ENCODE peak calls at places on chromosome 17, in nine cellular contexts. One of them, this sample, is unnamed. For H3K4me1, H3K27me3 and H3K9me3, the result is how much of the 10 kb centered on the place peaks cover.

GRCh38 chr17:42120161-42121065 is 754 bp downstream of the KAT2A start:
- DNase-seq in adrenal gland: no peak
- DNase-seq in CD8-positive, alpha-beta T cell: no peak
- DNase-seq in cardiac muscle cell: peak
- DNase-seq in HAP-1: peak
- DNase-seq in H9: peak
- DNase-seq in CD4-positive, alpha-beta memory T cell: no peak
- DNase-seq in neural progenitor cell: peak
- DNase-seq in SJSA1: no peak
- DNase-seq in this sample: no peak

GRCh38 chr17:45394913-45395568 is 37.6 kb downstream of the ARHGAP27 start:
- DNase-seq in CD8-positive, alpha-beta T cell: no peak
- DNase-seq in cardiac muscle cell: peak
- DNase-seq in CD4-positive, alpha-beta memory T cell: peak
- DNase-seq in H9: peak
- DNase-seq in HAP-1: peak
- DNase-seq in adrenal gland: peak
- DNase-seq in neural progenitor cell: peak
- DNase-seq in SJSA1: peak
- DNase-seq in this sample: peak

GRCh38 chr17:74485841-74486240 is 19.4 kb downstream of the CD300A start:
- DNase-seq in CD8-positive, alpha-beta T cell: no peak
- DNase-seq in SJSA1: no peak
- DNase-seq in HAP-1: no peak
- DNase-seq in neural progenitor cell: no peak
- DNase-seq in H9: peak
- DNase-seq in adrenal gland: no peak
- DNase-seq in CD4-positive, alpha-beta memory T cell: no peak
- DNase-seq in cardiac muscle cell: no peak
- DNase-seq in this sample: no peak

GRCh38 chr17:17568772-17569195 is 22.7 kb downstream of the PEMT start:
- DNase-seq in adrenal gland: peak
- DNase-seq in cardiac muscle cell: peak
- DNase-seq in H9: peak
- DNase-seq in SJSA1: peak
- DNase-seq in neural progenitor cell: peak
- DNase-seq in CD8-positive, alpha-beta T cell: peak
- DNase-seq in HAP-1: peak
- DNase-seq in CD4-positive, alpha-beta memory T cell: peak
- DNase-seq in this sample: peak

GRCh38 chr17:28346199-28346580 is 10.6 kb downstream of the TNFAIP1 start:
- DNase-seq in cardiac muscle cell: peak
- DNase-seq in SJSA1: no peak
- DNase-seq in H9: no peak
- DNase-seq in HAP-1: no peak
- DNase-seq in CD8-positive, alpha-beta T cell: no peak
- DNase-seq in neural progenitor cell: peak
- DNase-seq in adrenal gland: no peak
- DNase-seq in CD4-positive, alpha-beta memory T cell: no peak
- DNase-seq in this sample: no peak

GRCh38 chr17:4444782-4445473 is 11.2 kb downstream of the SPNS3 start:
- DNase-seq in CD4-positive, alpha-beta memory T cell: no peak
- DNase-seq in H9: no peak
- DNase-seq in cardiac muscle cell: no peak
- DNase-seq in neural progenitor cell: no peak
- DNase-seq in SJSA1: no peak
- DNase-seq in adrenal gland: peak
- DNase-seq in HAP-1: no peak
- DNase-seq in CD8-positive, alpha-beta T cell: no peak
- DNase-seq in this sample: no peak

GRCh38 chr17:49996495-49997255 is 1.7 kb upstream of the DLX3 start:
- DNase-seq in H9: peak
- DNase-seq in CD8-positive, alpha-beta T cell: peak
- DNase-seq in SJSA1: peak
- DNase-seq in adrenal gland: peak
- DNase-seq in HAP-1: peak
- DNase-seq in neural progenitor cell: peak
- DNase-seq in cardiac muscle cell: peak
- DNase-seq in CD4-positive, alpha-beta memory T cell: peak
- DNase-seq in this sample: peak

GRCh38 chr17:50188521-50189395 is 12.7 kb downstream of the COL1A1 start:
- DNase-seq in cardiac muscle cell: no peak
- DNase-seq in neural progenitor cell: no peak
- DNase-seq in HAP-1: no peak
- DNase-seq in H9: no peak
- DNase-seq in adrenal gland: no peak
- DNase-seq in CD4-positive, alpha-beta memory T cell: no peak
- DNase-seq in CD8-positive, alpha-beta T cell: no peak
- DNase-seq in SJSA1: peak
- DNase-seq in this sample: no peak

GRCh38 chr17:64491034-64491860 is 5.6 kb downstream of the POLG2 start:
- DNase-seq in CD8-positive, alpha-beta T cell: peak
- DNase-seq in adrenal gland: no peak
- DNase-seq in CD4-positive, alpha-beta memory T cell: peak
- DNase-seq in HAP-1: no peak
- DNase-seq in H9: no peak
- DNase-seq in SJSA1: peak
- DNase-seq in cardiac muscle cell: no peak
- DNase-seq in neural progenitor cell: peak
- DNase-seq in this sample: peak

GRCh38 chr17:10992097-10992496 is 154.2 kb upstream of the PIRT start:
- DNase-seq in HAP-1: no peak
- DNase-seq in CD8-positive, alpha-beta T cell: no peak
- DNase-seq in H9: no peak
- DNase-seq in SJSA1: no peak
- DNase-seq in adrenal gland: no peak
- DNase-seq in cardiac muscle cell: no peak
- DNase-seq in CD4-positive, alpha-beta memory T cell: no peak
- DNase-seq in neural progenitor cell: no peak
- DNase-seq in this sample: no peak

GRCh38 chr17:8053600-8053999 is 14.7 kb downstream of the ALOX15B start:
- DNase-seq in H9: no peak
- DNase-seq in neural progenitor cell: no peak
- DNase-seq in CD8-positive, alpha-beta T cell: no peak
- DNase-seq in adrenal gland: no peak
- DNase-seq in HAP-1: no peak
- DNase-seq in CD4-positive, alpha-beta memory T cell: no peak
- DNase-seq in SJSA1: no peak
- DNase-seq in cardiac muscle cell: no peak
- DNase-seq in this sample: no peak

GRCh38 chr17:7558544-7559306 is at the start of gene TNFSF13:
- DNase-seq in H9: no peak
- DNase-seq in neural progenitor cell: no peak
- DNase-seq in CD4-positive, alpha-beta memory T cell: no peak
- DNase-seq in cardiac muscle cell: no peak
- DNase-seq in HAP-1: no peak
- DNase-seq in adrenal gland: peak
- DNase-seq in SJSA1: no peak
- DNase-seq in CD8-positive, alpha-beta T cell: no peak
- DNase-seq in this sample: no peak

GRCh38 chr17:75065562-75066151 is 18.6 kb downstream of the KCTD2 start:
- DNase-seq in HAP-1: no peak
- DNase-seq in adrenal gland: no peak
- DNase-seq in cardiac muscle cell: no peak
- DNase-seq in H9: no peak
- DNase-seq in CD8-positive, alpha-beta T cell: no peak
- DNase-seq in CD4-positive, alpha-beta memory T cell: no peak
- DNase-seq in neural progenitor cell: no peak
- DNase-seq in SJSA1: no peak
- DNase-seq in this sample: no peak

GRCh38 chr17:47945529-47946508 is 4.4 kb downstream of the PNPO start:
- DNase-seq in neural progenitor cell: no peak
- DNase-seq in H9: no peak
- DNase-seq in cardiac muscle cell: no peak
- DNase-seq in CD4-positive, alpha-beta memory T cell: no peak
- DNase-seq in SJSA1: no peak
- DNase-seq in CD8-positive, alpha-beta T cell: no peak
- DNase-seq in HAP-1: no peak
- DNase-seq in adrenal gland: peak
- DNase-seq in this sample: no peak

GRCh38 chr17:16872836-16873653 is 98.9 kb downstream of the TNFRSF13B start:
- DNase-seq in SJSA1: peak
- DNase-seq in CD8-positive, alpha-beta T cell: no peak
- DNase-seq in cardiac muscle cell: peak
- DNase-seq in H9: peak
- DNase-seq in HAP-1: peak
- DNase-seq in CD4-positive, alpha-beta memory T cell: peak
- DNase-seq in adrenal gland: no peak
- DNase-seq in neural progenitor cell: peak
- DNase-seq in this sample: no peak

GRCh38 chr17:38885728-38886642 is 16.1 kb downstream of the LASP1 start:
- DNase-seq in H9: peak
- DNase-seq in neural progenitor cell: peak
- DNase-seq in CD8-positive, alpha-beta T cell: no peak
- DNase-seq in cardiac muscle cell: peak
- DNase-seq in HAP-1: peak
- DNase-seq in adrenal gland: no peak
- DNase-seq in CD4-positive, alpha-beta memory T cell: no peak
- DNase-seq in SJSA1: no peak
- DNase-seq in this sample: no peak

GRCh38 chr17:82263641-82264040 is 9.9 kb downstream of the CSNK1D start:
- DNase-seq in CD8-positive, alpha-beta T cell: no peak
- DNase-seq in adrenal gland: no peak
- DNase-seq in CD4-positive, alpha-beta memory T cell: no peak
- DNase-seq in neural progenitor cell: no peak
- DNase-seq in SJSA1: no peak
- DNase-seq in HAP-1: no peak
- DNase-seq in H9: no peak
- DNase-seq in cardiac muscle cell: no peak
- DNase-seq in this sample: no peak

GRCh38 chr17:82257473-82257872 is 16.0 kb downstream of the CSNK1D start:
- DNase-seq in adrenal gland: no peak
- DNase-seq in neural progenitor cell: peak
- DNase-seq in HAP-1: peak
- DNase-seq in CD4-positive, alpha-beta memory T cell: peak
- DNase-seq in CD8-positive, alpha-beta T cell: peak
- DNase-seq in cardiac muscle cell: no peak
- DNase-seq in H9: peak
- DNase-seq in SJSA1: peak
- DNase-seq in this sample: peak

GRCh38 chr17:82256242-82256894 is 17.1 kb downstream of the CSNK1D start:
- DNase-seq in cardiac muscle cell: no peak
- DNase-seq in HAP-1: no peak
- DNase-seq in SJSA1: no peak
- DNase-seq in CD4-positive, alpha-beta memory T cell: no peak
- DNase-seq in H9: no peak
- DNase-seq in neural progenitor cell: no peak
- DNase-seq in CD8-positive, alpha-beta T cell: no peak
- DNase-seq in adrenal gland: no peak
- DNase-seq in this sample: no peak

GRCh38 chr17:82255573-82255972 is 17.9 kb downstream of the CSNK1D start:
- DNase-seq in H9: no peak
- DNase-seq in cardiac muscle cell: no peak
- DNase-seq in neural progenitor cell: no peak
- DNase-seq in adrenal gland: no peak
- DNase-seq in SJSA1: no peak
- DNase-seq in CD4-positive, alpha-beta memory T cell: no peak
- DNase-seq in HAP-1: no peak
- DNase-seq in CD8-positive, alpha-beta T cell: no peak
- DNase-seq in this sample: no peak

DNA sequence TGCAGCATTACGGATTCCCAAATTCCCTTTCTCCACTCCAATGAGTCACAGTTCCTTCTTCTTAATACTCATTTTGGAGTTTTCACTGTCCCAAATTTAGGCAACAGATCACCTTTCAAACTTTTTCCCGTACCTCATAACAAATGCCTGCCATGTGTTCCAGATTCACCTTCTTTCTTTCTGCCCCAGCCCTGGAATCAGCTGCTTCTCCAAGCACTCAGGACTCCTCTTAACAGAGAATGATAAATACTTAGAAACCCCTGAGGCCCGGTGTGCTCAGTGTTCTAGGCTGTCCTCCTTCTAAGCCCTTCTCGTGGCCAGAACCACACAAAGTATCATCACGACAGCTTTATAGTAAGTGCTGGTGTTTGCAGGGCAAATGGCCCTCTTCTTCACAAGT is 14.9 kb downstream of the CSNK1D start:
- DNase-seq in adrenal gland: no peak
- DNase-seq in CD8-positive, alpha-beta T cell: no peak
- DNase-seq in neural progenitor cell: no peak
- DNase-seq in SJSA1: no peak
- DNase-seq in CD4-positive, alpha-beta memory T cell: no peak
- DNase-seq in H9: no peak
- DNase-seq in HAP-1: no peak
- DNase-seq in cardiac muscle cell: no peak
- DNase-seq in this sample: no peak
- H3K4me1 ChIP-seq in adrenal gland: under half
- H3K4me1 ChIP-seq in CD8-positive, alpha-beta T cell: under half
- H3K4me1 ChIP-seq in neural progenitor cell: under half
- H3K4me1 ChIP-seq in SJSA1: under half
- H3K4me1 ChIP-seq in CD4-positive, alpha-beta memory T cell: under half
- H3K4me1 ChIP-seq in H9: under half
- H3K4me1 ChIP-seq in HAP-1: under half
- H3K4me1 ChIP-seq in cardiac muscle cell: under half
- H3K4me1 ChIP-seq in this sample: under half

GRCh38 chr17:2056221-2057129 is 1.6 kb downstream of the HIC1 start:
- DNase-seq in neural progenitor cell: peak
- DNase-seq in HAP-1: no peak
- DNase-seq in H9: peak
- DNase-seq in CD8-positive, alpha-beta T cell: no peak
- DNase-seq in adrenal gland: no peak
- DNase-seq in SJSA1: peak
- DNase-seq in cardiac muscle cell: peak
- DNase-seq in CD4-positive, alpha-beta memory T cell: peak
- DNase-seq in this sample: peak
- H3K27me3 ChIP-seq in neural progenitor cell: half or more
- H3K27me3 ChIP-seq in HAP-1: under half
- H3K27me3 ChIP-seq in H9: half or more
- H3K27me3 ChIP-seq in CD8-positive, alpha-beta T cell: under half
- H3K27me3 ChIP-seq in adrenal gland: under half
- H3K27me3 ChIP-seq in SJSA1: under half
- H3K27me3 ChIP-seq in cardiac muscle cell: half or more
- H3K27me3 ChIP-seq in CD4-positive, alpha-beta memory T cell: under half
- H3K27me3 ChIP-seq in this sample: under half

GRCh38 chr17:22512997-22513538 is 820.7 kb downstream of the KCNJ18 start:
- DNase-seq in adrenal gland: no peak
- DNase-seq in neural progenitor cell: no peak
- DNase-seq in SJSA1: no peak
- DNase-seq in H9: no peak
- DNase-seq in CD4-positive, alpha-beta memory T cell: no peak
- DNase-seq in CD8-positive, alpha-beta T cell: no peak
- DNase-seq in cardiac muscle cell: no peak
- DNase-seq in HAP-1: no peak
- DNase-seq in this sample: no peak
- H3K9me3 ChIP-seq in adrenal gland: under half
- H3K9me3 ChIP-seq in neural progenitor cell: under half
- H3K9me3 ChIP-seq in SJSA1: under half
- H3K9me3 ChIP-seq in H9: half or more
- H3K9me3 ChIP-seq in CD4-positive, alpha-beta memory T cell: under half
- H3K9me3 ChIP-seq in CD8-positive, alpha-beta T cell: under half
- H3K9me3 ChIP-seq in cardiac muscle cell: under half
- H3K9me3 ChIP-seq in HAP-1: under half
- H3K9me3 ChIP-seq in this sample: under half

GRCh38 chr17:56679148-56679766 is 85.8 kb downstream of the NOG start:
- DNase-seq in CD8-positive, alpha-beta T cell: no peak
- DNase-seq in CD4-positive, alpha-beta memory T cell: peak
- DNase-seq in cardiac muscle cell: peak
- DNase-seq in neural progenitor cell: peak
- DNase-seq in adrenal gland: no peak
- DNase-seq in SJSA1: peak
- DNase-seq in H9: no peak
- DNase-seq in HAP-1: peak
- DNase-seq in this sample: peak
- H3K4me1 ChIP-seq in CD8-positive, alpha-beta T cell: under half
- H3K4me1 ChIP-seq in CD4-positive, alpha-beta memory T cell: under half
- H3K4me1 ChIP-seq in cardiac muscle cell: under half
- H3K4me1 ChIP-seq in neural progenitor cell: under half
- H3K4me1 ChIP-seq in adrenal gland: under half
- H3K4me1 ChIP-seq in SJSA1: under half
- H3K4me1 ChIP-seq in H9: under half
- H3K4me1 ChIP-seq in HAP-1: under half
- H3K4me1 ChIP-seq in this sample: under half

This sample was measured in naive thymus-derived CD4-positive, alpha-beta T cell.